ENCODE peak calls at places on chromosomes 1 and 21, in ten cellular contexts. G is prostate gland, B is AG04450, H is epithelial cell of esophagus, C is ascending aorta, T is SJSA1, Q is spleen, F is astrocyte of the spinal cord, J is HCT116, K is GM23248. Z is an unnamed sample.

GRCh38 chr21:38272215-38272614 is 15.4 kb downstream of the KCNJ15 start:
- DNase-seq in B (no peak), Q (peak; percentile 81), H (peak; percentile 56), K (no peak), C (no peak), J (no peak), T (no peak), G (no peak), F (no peak), Z (no peak)

GRCh38 chr1:3611170-3612019 is at the start of gene MEGF6:
- DNase-seq in J (peak; percentile 69), C (no peak), T (no peak), F (peak; percentile 19), K (peak; percentile 46), B (no peak), H (peak; percentile 33), Q (peak; percentile 86), G (peak; percentile 51), Z (no peak)

GRCh38 chr1:192311281-192311680 is 5.5 kb upstream of the RGS21 start:
- DNase-seq in F (peak; percentile 70), C (no peak), T (no peak), Q (no peak), H (peak; percentile 60), B (peak; percentile 32), K (peak; percentile 5), G (no peak), J (peak; percentile 31), Z (no peak)

GRCh38 chr1:35768350-35769187 is 1.2 kb downstream of the CLSPN start:
- DNase-seq in K (peak; percentile 18), F (peak; percentile 12), G (no peak), Q (no peak), T (no peak), H (peak; percentile 7), B (no peak), J (no peak), C (no peak), Z (no peak)

GRCh38 chr21:29938968-29939858 is 583 bp downstream of the GRIK1 start:
- DNase-seq in H (peak; percentile 5), C (no peak), B (no peak), J (no peak), G (no peak), K (peak; percentile 20), F (peak; percentile 9), Q (peak; percentile 68), T (no peak), Z (no peak)

GRCh38 chr21:17673261-17674020 is 60.7 kb upstream of the BTG3 start:
- DNase-seq in G (no peak), J (no peak), C (no peak), B (no peak), Q (no peak), K (peak; percentile 44), F (no peak), T (no peak), H (peak; percentile 81), Z (no peak)

GRCh38 chr1:31751822-31752241 is 12.3 kb downstream of the ADGRB2 start:
- DNase-seq in C (no peak), H (no peak), J (no peak), G (no peak), Q (no peak), T (no peak), F (no peak), B (no peak), K (no peak), Z (no peak)

GRCh38 chr1:241156231-241156965 is 200.6 kb downstream of the RGS7 start:
- DNase-seq in B (no peak), J (no peak), C (no peak), T (no peak), H (peak; percentile 64), Q (no peak), G (no peak), K (peak; percentile 8), F (peak; percentile 29), Z (no peak)

GRCh38 chr1:183218981-183219621 is 33.0 kb downstream of the LAMC2 start:
- DNase-seq in B (no peak), T (no peak), K (no peak), C (no peak), Q (peak; percentile 71), G (peak; percentile 78), H (peak; percentile 69), J (no peak), F (peak; percentile 4), Z (no peak)

GRCh38 chr1:181033128-181033798 is 520 bp upstream of the MR1 start:
- DNase-seq in K (peak; percentile 70), F (no peak), G (peak; percentile 70), T (no peak), C (no peak), B (no peak), J (peak; percentile 18), H (peak; percentile 94), Q (no peak), Z (no peak)

GRCh38 chr1:94194079-94194478 is 43.3 kb downstream of the ARHGAP29 start:
- DNase-seq in C (no peak), F (no peak), H (no peak), B (no peak), K (no peak), Q (no peak), J (no peak), G (no peak), T (no peak), Z (no peak)

GRCh38 chr1:223843934-223844333 is 1.8 kb downstream of the TP53BP2 start:
- DNase-seq in T (no peak), C (no peak), K (peak; percentile 13), B (no peak), F (no peak), G (no peak), J (no peak), Q (no peak), H (no peak), Z (no peak)

GRCh38 chr1:29193879-29194455 is 12.3 kb upstream of the SRSF4 start:
- DNase-seq in G (no peak), H (no peak), T (no peak), J (no peak), F (no peak), B (no peak), C (no peak), Q (no peak), K (no peak), Z (no peak)
- H3K4me3 ChIP-seq in G (no peak overlapping the region), H (no peak overlapping the region), T (no peak overlapping the region), J (no peak overlapping the region), F (no peak overlapping the region), B (no peak overlapping the region), C (no peak overlapping the region), Q (no peak overlapping the region), K (no peak overlapping the region), Z (no peak overlapping the region)

DNA sequence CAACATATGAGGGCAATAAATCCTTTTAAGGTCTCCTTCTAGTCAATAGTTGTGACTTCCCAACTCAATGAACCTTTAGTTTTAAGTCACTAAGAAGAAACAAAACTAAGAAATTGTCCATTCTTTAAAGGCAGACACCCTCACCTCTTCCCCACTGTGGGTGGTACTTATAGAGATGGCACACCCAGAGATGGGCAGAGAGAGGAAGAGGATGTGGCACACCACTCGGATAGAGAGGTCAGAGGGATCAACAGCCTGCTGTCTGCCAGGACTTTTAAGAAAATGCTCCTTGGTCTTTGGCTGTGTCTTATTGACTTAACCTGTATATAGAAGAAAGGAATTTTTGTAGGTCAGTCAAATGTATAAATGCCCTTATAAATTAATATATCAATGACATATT is 45.1 kb downstream of the FASLG start:
- DNase-seq in Q (no peak), K (no peak), F (no peak), T (no peak), G (no peak), C (no peak), H (no peak), B (no peak), J (no peak), Z (no peak)
- H3K4me3 ChIP-seq in Q (no peak overlapping the region), K (no peak overlapping the region), F (no peak overlapping the region), T (no peak overlapping the region), G (no peak overlapping the region), C (no peak overlapping the region), H (no peak overlapping the region), B (no peak overlapping the region), J (no peak overlapping the region), Z (no peak overlapping the region)

DNA sequence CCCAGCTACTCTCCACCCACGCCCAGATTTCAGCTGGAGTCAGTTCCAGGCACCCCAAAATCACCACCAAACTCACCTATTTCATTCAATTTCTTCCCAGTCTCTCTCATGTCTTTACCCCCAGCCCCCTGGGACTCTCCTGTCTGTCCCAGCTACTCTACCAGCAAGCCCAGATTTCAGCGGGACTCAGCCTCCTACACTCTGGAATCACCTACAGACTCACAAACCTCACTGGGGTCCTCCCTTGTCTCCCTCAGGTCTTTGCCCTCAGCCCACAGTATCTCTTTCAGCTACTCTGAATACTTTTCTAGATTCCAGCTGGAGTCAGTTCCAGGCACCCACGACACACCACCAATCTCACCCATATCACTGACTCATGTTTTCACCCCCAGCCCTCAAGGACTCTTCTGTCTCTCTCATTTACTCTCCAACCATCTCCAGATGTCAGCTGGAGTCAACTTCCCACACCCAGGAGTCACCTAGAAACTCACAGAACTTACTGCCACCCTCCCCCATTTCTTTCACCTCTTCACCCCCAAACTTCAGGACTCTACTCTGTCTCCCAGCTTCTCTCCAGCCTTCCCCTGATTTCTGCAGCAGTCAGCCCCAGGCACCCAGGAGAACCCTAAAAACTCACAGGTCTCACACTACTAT is 1529.3 kb upstream of the TPTE start:
- DNase-seq in J (no peak), C (no peak), Q (no peak), T (no peak), F (no peak), K (no peak), B (no peak), H (no peak), G (no peak), Z (peak; percentile 79)
- H3K4me3 ChIP-seq in J (no peak overlapping the region), C (no peak overlapping the region), Q (no peak overlapping the region), T (no peak overlapping the region), F (no peak overlapping the region), K (no peak overlapping the region), B (no peak overlapping the region), H (no peak overlapping the region), G (no peak overlapping the region), Z (no peak overlapping the region)

DNA sequence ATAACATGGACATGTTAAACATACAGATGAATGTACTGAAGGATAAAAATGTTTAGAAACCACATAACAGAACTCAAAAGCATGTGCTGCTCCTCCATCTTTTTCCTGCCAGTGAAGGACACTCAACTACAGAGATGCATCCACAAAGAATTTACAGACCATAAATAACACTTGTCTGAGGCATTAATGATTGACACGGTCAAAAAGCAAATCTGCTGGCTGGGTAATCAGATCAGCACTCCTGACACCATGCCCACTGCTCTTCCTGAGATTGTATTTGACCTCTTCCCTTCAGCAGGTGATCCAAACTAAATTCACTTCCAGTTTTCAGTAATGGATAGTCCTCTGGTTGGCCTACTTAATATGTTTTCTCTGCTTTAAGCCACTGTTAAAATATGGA is 6.6 kb downstream of the CREG1 start:
- DNase-seq in J (no peak), K (no peak), B (no peak), C (no peak), Q (no peak), F (no peak), G (no peak), T (no peak), H (no peak), Z (no peak)
- H3K4me3 ChIP-seq in J (no peak overlapping the region), K (no peak overlapping the region), B (no peak overlapping the region), C (no peak overlapping the region), Q (no peak overlapping the region), F (no peak overlapping the region), G (no peak overlapping the region), T (no peak overlapping the region), H (no peak overlapping the region), Z (no peak overlapping the region)

DNA sequence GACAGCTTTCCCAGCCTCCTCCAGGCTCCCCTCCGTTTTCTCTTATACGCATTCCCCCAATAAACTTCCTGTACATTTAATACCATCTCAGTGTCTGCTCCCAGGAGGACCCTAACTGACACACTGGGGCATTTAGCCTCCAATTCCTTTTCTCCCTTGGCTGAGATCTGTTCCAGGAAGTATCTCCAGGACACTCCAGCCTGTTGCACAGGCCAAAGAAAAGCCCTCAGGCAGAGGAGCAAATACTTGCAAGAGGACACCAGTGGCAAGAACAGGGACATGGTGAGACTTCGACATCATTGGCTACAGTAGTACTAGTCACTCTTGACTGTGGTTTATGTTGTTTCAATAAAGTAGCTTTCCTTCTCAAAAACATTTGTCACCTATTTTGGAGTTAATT is 4.7 kb upstream of the SYNJ1 start:
- DNase-seq in F (no peak), T (no peak), Q (no peak), K (no peak), B (no peak), H (no peak), G (no peak), C (no peak), J (no peak), Z (no peak)
- H3K4me3 ChIP-seq in F (no peak overlapping the region), T (no peak overlapping the region), Q (no peak overlapping the region), K (no peak overlapping the region), B (no peak overlapping the region), H (no peak overlapping the region), G (no peak overlapping the region), C (no peak overlapping the region), J (no peak overlapping the region), Z (no peak overlapping the region)